ENCODE peak calls at places on chromosome 15, in four cellular contexts. One of them, this sample, is unnamed.

GRCh38 chr15:90460142-90460824 is 69.4 kb upstream of the CRTC3 start:
- DNase-seq in WERI-Rb-1: no peak
- DNase-seq in H1: no peak
- DNase-seq in foreskin fibroblast: no peak
- DNase-seq in this sample: no peak

GRCh38 chr15:40441012-40441735 is 421 bp downstream of the BAHD1 start:
- DNase-seq in foreskin fibroblast: no peak
- DNase-seq in WERI-Rb-1: no peak
- DNase-seq in H1: no peak
- DNase-seq in this sample: peak; percentile 77

GRCh38 chr15:55168350-55168974 is 28.3 kb downstream of the RSL24D1 start:
- DNase-seq in WERI-Rb-1: peak; percentile 82
- DNase-seq in H1: peak; percentile 85
- DNase-seq in foreskin fibroblast: peak; percentile 78
- DNase-seq in this sample: peak; percentile 76

GRCh38 chr15:97691799-97692198 is 268.7 kb upstream of the ARRDC4 start:
- DNase-seq in foreskin fibroblast: no peak
- DNase-seq in WERI-Rb-1: no peak
- DNase-seq in H1: no peak
- DNase-seq in this sample: no peak

GRCh38 chr15:45187578-45187893 is 230 bp downstream of the SHF start:
- DNase-seq in foreskin fibroblast: no peak
- DNase-seq in H1: no peak
- DNase-seq in WERI-Rb-1: no peak
- DNase-seq in this sample: no peak

GRCh38 chr15:39682366-39682765 is 100.3 kb downstream of the FSIP1 start:
- DNase-seq in foreskin fibroblast: no peak
- DNase-seq in WERI-Rb-1: no peak
- DNase-seq in H1: no peak
- DNase-seq in this sample: no peak

GRCh38 chr15:24269923-24270322 is 405.7 kb upstream of the NPAP1 start:
- DNase-seq in foreskin fibroblast: no peak
- DNase-seq in WERI-Rb-1: no peak
- DNase-seq in H1: no peak
- DNase-seq in this sample: no peak

GRCh38 chr15:45743309-45744041 is 108.6 kb downstream of the SQOR start:
- DNase-seq in H1: no peak
- DNase-seq in foreskin fibroblast: peak; percentile 2
- DNase-seq in WERI-Rb-1: no peak
- DNase-seq in this sample: no peak

GRCh38 chr15:78944202-78944625 is 632 bp downstream of the CTSH start:
- DNase-seq in H1: no peak
- DNase-seq in foreskin fibroblast: no peak
- DNase-seq in WERI-Rb-1: peak; percentile 26
- DNase-seq in this sample: no peak

GRCh38 chr15:75544273-75544862 is 34.7 kb downstream of the PTPN9 start:
- DNase-seq in foreskin fibroblast: no peak
- DNase-seq in H1: no peak
- DNase-seq in WERI-Rb-1: no peak
- DNase-seq in this sample: no peak

GRCh38 chr15:27250223-27250622 is 279.2 kb downstream of the GABRG3 start:
- DNase-seq in WERI-Rb-1: no peak
- DNase-seq in foreskin fibroblast: no peak
- DNase-seq in H1: no peak
- DNase-seq in this sample: no peak

GRCh38 chr15:99074446-99074845 is 30.4 kb upstream of the SYNM start:
- DNase-seq in foreskin fibroblast: no peak
- DNase-seq in WERI-Rb-1: no peak
- DNase-seq in H1: no peak
- DNase-seq in this sample: no peak

GRCh38 chr15:96181217-96181616 is 149.3 kb upstream of the NR2F2 start:
- DNase-seq in foreskin fibroblast: no peak
- DNase-seq in H1: no peak
- DNase-seq in WERI-Rb-1: no peak
- DNase-seq in this sample: no peak

GRCh38 chr15:92097473-92098178 is 244.1 kb downstream of the SLCO3A1 start:
- DNase-seq in foreskin fibroblast: peak; percentile 61
- DNase-seq in WERI-Rb-1: peak; percentile 44
- DNase-seq in H1: no peak
- DNase-seq in this sample: peak; percentile 78

GRCh38 chr15:82810061-82810862 is 834 bp downstream of the WHAMM start:
- DNase-seq in H1: no peak
- DNase-seq in foreskin fibroblast: peak; percentile 66
- DNase-seq in WERI-Rb-1: peak; percentile 30
- DNase-seq in this sample: peak; percentile 72

GRCh38 chr15:52078876-52079700 is 33.5 kb downstream of the BCL2L10 start:
- DNase-seq in WERI-Rb-1: peak; percentile 83
- DNase-seq in H1: peak; percentile 51
- DNase-seq in foreskin fibroblast: peak; percentile 71
- DNase-seq in this sample: peak; percentile 87

GRCh38 chr15:40313531-40314398 is 6.0 kb upstream of the PLCB2 start:
- DNase-seq in H1: no peak
- DNase-seq in WERI-Rb-1: peak; percentile 73
- DNase-seq in foreskin fibroblast: peak; percentile 54
- DNase-seq in this sample: no peak

GRCh38 chr15:66563566-66564110 is 2.2 kb downstream of the LCTL start:
- DNase-seq in foreskin fibroblast: no peak
- DNase-seq in WERI-Rb-1: no peak
- DNase-seq in H1: no peak
- DNase-seq in this sample: no peak

GRCh38 chr15:66566963-66567531 is 1.2 kb upstream of the LCTL start:
- DNase-seq in WERI-Rb-1: peak; percentile 83
- DNase-seq in H1: peak; percentile 53
- DNase-seq in foreskin fibroblast: peak; percentile 83
- DNase-seq in this sample: peak; percentile 91

GRCh38 chr15:66564136-66565041 is 1.4 kb downstream of the LCTL start:
- DNase-seq in WERI-Rb-1: no peak
- DNase-seq in foreskin fibroblast: no peak
- DNase-seq in H1: no peak
- DNase-seq in this sample: peak; percentile 66

GRCh38 chr15:66565141-66565595 is 630 bp downstream of the LCTL start:
- DNase-seq in foreskin fibroblast: no peak
- DNase-seq in WERI-Rb-1: no peak
- DNase-seq in H1: no peak
- DNase-seq in this sample: no peak

DNA sequence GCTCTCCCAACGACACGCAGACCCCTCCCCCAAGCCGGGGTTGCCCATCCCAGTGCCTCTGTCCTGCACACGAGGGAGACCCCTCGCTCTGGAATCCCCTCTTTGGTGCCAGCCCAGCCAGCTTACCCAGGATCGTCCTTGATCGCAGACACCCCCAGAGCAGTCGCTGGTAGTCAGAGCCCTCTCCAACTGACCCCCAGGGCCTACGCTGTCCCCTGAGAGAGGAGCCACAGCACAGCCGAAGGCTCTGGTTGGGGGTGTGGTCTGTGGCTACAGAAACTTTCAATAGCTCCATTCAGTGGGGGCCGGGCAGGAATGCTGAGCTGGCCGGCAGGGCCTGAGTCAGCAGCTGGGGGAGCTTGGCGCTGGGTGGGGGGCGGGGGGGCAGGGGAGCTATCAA is at the start of gene LCTL:
- DNase-seq in WERI-Rb-1: no peak
- DNase-seq in H1: no peak
- DNase-seq in foreskin fibroblast: peak; percentile 45
- DNase-seq in this sample: peak; percentile 88
- H3K4me3 ChIP-seq in WERI-Rb-1: no peak within 1 kb of the TSS
- H3K4me3 ChIP-seq in H1: peak within 1 kb of the TSS; percentile 23
- H3K4me3 ChIP-seq in foreskin fibroblast: no peak within 1 kb of the TSS
- H3K4me3 ChIP-seq in this sample: no peak within 1 kb of the TSS

GRCh38 chr15:57767526-57767925 is 61.0 kb downstream of the POLR2M start:
- DNase-seq in H1: no peak
- DNase-seq in WERI-Rb-1: no peak
- DNase-seq in foreskin fibroblast: no peak
- DNase-seq in this sample: no peak

GRCh38 chr15:57761562-57761961 is 55.0 kb downstream of the POLR2M start:
- DNase-seq in foreskin fibroblast: peak; percentile 39
- DNase-seq in H1: no peak
- DNase-seq in WERI-Rb-1: no peak
- DNase-seq in this sample: no peak

GRCh38 chr15:57758556-57758955 is 52.0 kb downstream of the POLR2M start:
- DNase-seq in WERI-Rb-1: no peak
- DNase-seq in H1: no peak
- DNase-seq in foreskin fibroblast: peak; percentile 16
- DNase-seq in this sample: no peak

GRCh38 chr15:57762302-57762701 is 55.8 kb downstream of the POLR2M start:
- DNase-seq in H1: no peak
- DNase-seq in WERI-Rb-1: peak; percentile 10
- DNase-seq in foreskin fibroblast: no peak
- DNase-seq in this sample: no peak
- H3K4me3 ChIP-seq in H1: no peak overlapping the region
- H3K4me3 ChIP-seq in WERI-Rb-1: no peak overlapping the region
- H3K4me3 ChIP-seq in foreskin fibroblast: no peak overlapping the region
- H3K4me3 ChIP-seq in this sample: no peak overlapping the region

GRCh38 chr15:62455441-62455921 is 290.4 kb upstream of the C2CD4B start:
- DNase-seq in H1: no peak
- DNase-seq in foreskin fibroblast: peak; percentile 47
- DNase-seq in WERI-Rb-1: no peak
- DNase-seq in this sample: no peak

GRCh38 chr15:62452656-62453055 is 287.6 kb upstream of the C2CD4B start:
- DNase-seq in WERI-Rb-1: peak; percentile 45
- DNase-seq in H1: no peak
- DNase-seq in foreskin fibroblast: no peak
- DNase-seq in this sample: no peak

GRCh38 chr15:62454567-62455172 is 289.6 kb upstream of the C2CD4B start:
- DNase-seq in WERI-Rb-1: no peak
- DNase-seq in foreskin fibroblast: no peak
- DNase-seq in H1: no peak
- DNase-seq in this sample: no peak

GRCh38 chr15:62453356-62453755 is 288.3 kb upstream of the C2CD4B start:
- DNase-seq in WERI-Rb-1: no peak
- DNase-seq in foreskin fibroblast: peak; percentile 60
- DNase-seq in H1: no peak
- DNase-seq in this sample: no peak

DNA sequence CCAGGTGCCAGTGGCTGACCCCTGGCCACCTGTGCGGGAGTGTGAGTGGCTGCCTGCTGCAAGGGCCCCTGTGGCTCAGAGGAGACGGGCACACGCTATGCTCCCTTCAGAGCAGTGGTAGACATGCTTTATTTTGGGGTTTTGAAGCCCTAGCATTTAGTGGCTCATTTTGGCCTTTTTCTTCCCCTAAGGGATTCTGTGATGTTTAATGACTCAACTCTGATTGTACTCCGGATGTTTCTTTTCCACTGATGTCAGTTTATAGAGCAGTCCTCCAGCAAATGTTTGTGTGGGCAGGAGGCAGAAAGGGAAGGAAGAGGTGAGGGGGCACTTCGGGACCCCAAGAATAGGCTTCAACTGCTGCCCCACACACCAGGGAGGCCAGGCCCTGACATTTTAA is 288.9 kb upstream of the C2CD4B start:
- DNase-seq in H1: no peak
- DNase-seq in foreskin fibroblast: peak; percentile 74
- DNase-seq in WERI-Rb-1: no peak
- DNase-seq in this sample: no peak
- H3K4me3 ChIP-seq in H1: no peak overlapping the region
- H3K4me3 ChIP-seq in foreskin fibroblast: no peak overlapping the region
- H3K4me3 ChIP-seq in WERI-Rb-1: no peak overlapping the region
- H3K4me3 ChIP-seq in this sample: no peak overlapping the region

GRCh38 chr15:63372753-63373152 is 8.9 kb downstream of the CA12 start:
- DNase-seq in foreskin fibroblast: peak; percentile 94
- DNase-seq in H1: no peak
- DNase-seq in WERI-Rb-1: no peak
- DNase-seq in this sample: no peak

GRCh38 chr15:63372018-63372705 is 9.5 kb downstream of the CA12 start:
- DNase-seq in H1: no peak
- DNase-seq in WERI-Rb-1: no peak
- DNase-seq in foreskin fibroblast: peak; percentile 99
- DNase-seq in this sample: peak; percentile 16

GRCh38 chr15:63373866-63374548 is 7.6 kb downstream of the CA12 start:
- DNase-seq in H1: no peak
- DNase-seq in WERI-Rb-1: no peak
- DNase-seq in foreskin fibroblast: no peak
- DNase-seq in this sample: no peak

GRCh38 chr15:63373330-63373729 is 8.3 kb downstream of the CA12 start:
- DNase-seq in foreskin fibroblast: no peak
- DNase-seq in H1: no peak
- DNase-seq in WERI-Rb-1: no peak
- DNase-seq in this sample: peak; percentile 9

DNA sequence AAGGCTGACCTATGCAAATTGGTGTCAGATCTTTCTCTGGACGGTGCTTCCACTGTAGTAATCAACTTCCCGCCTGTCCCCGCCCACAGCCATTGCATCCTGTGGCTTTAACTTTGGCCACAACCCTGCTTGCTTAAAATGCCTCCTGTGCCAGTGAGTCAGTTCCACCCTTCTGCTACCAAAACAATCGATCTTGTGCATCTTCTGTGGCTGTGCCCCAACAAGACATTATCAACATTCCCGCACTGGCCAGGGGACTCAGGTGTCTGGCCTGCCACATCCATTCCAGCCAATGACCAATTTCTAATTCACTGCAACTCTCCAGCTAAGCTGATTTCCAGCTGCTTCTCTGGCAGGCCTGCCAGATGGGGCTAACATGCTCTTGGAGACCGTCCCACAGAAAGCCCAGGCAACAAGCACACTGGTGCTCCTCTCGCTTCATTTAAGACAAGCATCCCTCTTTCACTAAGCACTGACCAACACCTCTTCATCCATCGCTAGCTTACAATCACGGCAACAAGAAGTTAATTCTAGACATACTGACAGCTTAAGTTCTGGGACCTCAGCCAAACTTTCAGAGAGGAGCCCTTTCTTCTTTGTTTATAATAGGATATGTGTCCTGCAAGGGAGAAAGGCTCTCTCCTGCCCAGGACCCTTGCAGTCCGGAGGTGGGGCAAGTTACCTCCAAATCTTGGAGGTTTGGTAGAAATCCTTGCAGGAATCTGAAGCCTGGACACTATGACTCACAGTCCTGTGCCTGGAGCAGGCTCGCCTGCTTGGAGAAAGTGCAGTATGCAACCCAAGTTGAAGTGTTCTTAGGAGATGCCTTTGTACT is 6.7 kb downstream of the CA12 start:
- DNase-seq in WERI-Rb-1: peak; percentile 32
- DNase-seq in H1: no peak
- DNase-seq in foreskin fibroblast: peak; percentile 89
- DNase-seq in this sample: peak; percentile 6
- H3K4me3 ChIP-seq in WERI-Rb-1: no peak overlapping the region
- H3K4me3 ChIP-seq in H1: no peak overlapping the region
- H3K4me3 ChIP-seq in foreskin fibroblast: no peak overlapping the region
- H3K4me3 ChIP-seq in this sample: no peak overlapping the region